ENCODE peak calls at places on chromosomes 16 and 17, in ten cellular contexts. D is lung, Y is IMR-90, F is dorsolateral prefrontal cortex, I is uterus, W is fibroblast of lung, B is colonic mucosa, X is fibroblast of mammary gland, E is kidney epithelial cell, J is cardiac fibroblast. S is an unnamed sample.

GRCh38 chr16:25014500-25015147 is 545 bp downstream of the ARHGAP17 start:
- DNase-seq in D (peak), Y (peak), F (peak), I (peak), W (peak), B (peak), X (peak), E (no peak), J (peak), S (peak)

GRCh38 chr16:50303605-50304466 is 37.5 kb downstream of the ADCY7 start:
- DNase-seq in D (peak), Y (peak), F (no peak), I (peak), W (peak), B (no peak), X (no peak), E (no peak), J (peak), S (peak)

GRCh38 chr17:20952183-20952582 is 90.6 kb downstream of the USP22 start:
- DNase-seq in D (no peak), Y (no peak), F (no peak), I (no peak), W (no peak), B (peak), X (no peak), E (no peak), J (no peak), S (peak)

GRCh38 chr17:38867179-38867994 is 2.5 kb upstream of the LASP1 start:
- DNase-seq in D (peak), Y (peak), F (peak), I (peak), W (peak), B (peak), X (peak), E (no peak), J (peak), S (no peak)

GRCh38 chr16:81181013-81181720 is 57.3 kb upstream of the BCO1 start:
- DNase-seq in D (peak), Y (peak), F (no peak), I (peak), W (peak), B (peak), X (peak), E (peak), J (peak), S (peak)

GRCh38 chr17:62597920-62598319 is 29.6 kb upstream of the MRC2 start:
- DNase-seq in D (peak), Y (no peak), F (no peak), I (peak), W (peak), B (no peak), X (peak), E (no peak), J (peak), S (no peak)

GRCh38 chr17:38590988-38591758 is 14.6 kb downstream of the SRCIN1 start:
- DNase-seq in D (peak), Y (no peak), F (no peak), I (no peak), W (no peak), B (no peak), X (no peak), E (peak), J (no peak), S (no peak)

GRCh38 chr16:73062640-73063283 is 14.8 kb upstream of the ZFHX3 start:
- DNase-seq in D (no peak), Y (no peak), F (no peak), I (no peak), W (peak), B (no peak), X (no peak), E (no peak), J (peak), S (no peak)

GRCh38 chr17:82666931-82667667 is 18.9 kb upstream of the WDR45B start:
- DNase-seq in D (no peak), Y (no peak), F (no peak), I (no peak), W (no peak), B (no peak), X (no peak), E (no peak), J (no peak), S (no peak)

GRCh38 chr17:76635039-76635438 is 8.5 kb downstream of the ST6GALNAC1 start:
- DNase-seq in D (no peak), Y (peak), F (no peak), I (no peak), W (no peak), B (no peak), X (no peak), E (no peak), J (peak), S (no peak)

GRCh38 chr16:87380403-87380802 is 3.2 kb downstream of the FBXO31 start:
- DNase-seq in D (no peak), Y (no peak), F (no peak), I (no peak), W (no peak), B (no peak), X (no peak), E (no peak), J (no peak), S (no peak)
- H3K4me3 ChIP-seq in D (no peak), Y (no peak), F (no peak), I (peak), W (peak), B (no peak), X (no peak), E (no peak), J (no peak), S (no peak)

GRCh38 chr16:47134550-47134949 is 9.2 kb downstream of the NETO2 start:
- DNase-seq in D (no peak), Y (no peak), F (no peak), I (no peak), W (no peak), B (no peak), X (no peak), E (no peak), J (no peak), S (peak)

GRCh38 chr16:47129755-47130435 is 13.8 kb downstream of the NETO2 start:
- DNase-seq in D (no peak), Y (no peak), F (no peak), I (no peak), W (no peak), B (no peak), X (no peak), E (no peak), J (no peak), S (no peak)

GRCh38 chr16:47136101-47136820 is 7.5 kb downstream of the NETO2 start:
- DNase-seq in D (no peak), Y (peak), F (no peak), I (no peak), W (no peak), B (no peak), X (peak), E (no peak), J (peak), S (no peak)

GRCh38 chr16:47132310-47132709 is 11.4 kb downstream of the NETO2 start:
- DNase-seq in D (no peak), Y (peak), F (no peak), I (no peak), W (peak), B (no peak), X (no peak), E (no peak), J (no peak), S (no peak)
- TF ChIP-seq CTCF in D (no peak), Y (no peak), F (no peak), I (no peak), W (no peak), B (no peak), X (no peak), E (no peak), J (no peak), S (no peak)

GRCh38 chr16:68343137-68343536 is 32.3 kb downstream of the PRMT7 start:
- DNase-seq in D (no peak), Y (no peak), F (no peak), I (no peak), W (no peak), B (no peak), X (no peak), E (no peak), J (no peak), S (no peak)
- H3K4me3 ChIP-seq in D (no peak), Y (no peak), F (no peak), I (no peak), W (no peak), B (no peak), X (no peak), E (no peak), J (no peak), S (no peak)

GRCh38 chr16:57668630-57669475 is 747 bp downstream of the ADGRG3 start:
- DNase-seq in D (no peak), Y (no peak), F (no peak), I (no peak), W (no peak), B (no peak), X (no peak), E (no peak), J (no peak), S (no peak)

GRCh38 chr16:57667069-57667525 is 1.0 kb upstream of the ADGRG3 start:
- DNase-seq in D (no peak), Y (no peak), F (no peak), I (no peak), W (no peak), B (no peak), X (no peak), E (no peak), J (no peak), S (no peak)

GRCh38 chr16:57666353-57667068 is 1.6 kb upstream of the ADGRG3 start:
- DNase-seq in D (no peak), Y (no peak), F (no peak), I (no peak), W (no peak), B (no peak), X (no peak), E (no peak), J (no peak), S (no peak)

GRCh38 chr16:57668259-57668563 is at the start of gene ADGRG3:
- DNase-seq in D (no peak), Y (no peak), F (no peak), I (no peak), W (no peak), B (no peak), X (no peak), E (no peak), J (no peak), S (no peak)

DNA sequence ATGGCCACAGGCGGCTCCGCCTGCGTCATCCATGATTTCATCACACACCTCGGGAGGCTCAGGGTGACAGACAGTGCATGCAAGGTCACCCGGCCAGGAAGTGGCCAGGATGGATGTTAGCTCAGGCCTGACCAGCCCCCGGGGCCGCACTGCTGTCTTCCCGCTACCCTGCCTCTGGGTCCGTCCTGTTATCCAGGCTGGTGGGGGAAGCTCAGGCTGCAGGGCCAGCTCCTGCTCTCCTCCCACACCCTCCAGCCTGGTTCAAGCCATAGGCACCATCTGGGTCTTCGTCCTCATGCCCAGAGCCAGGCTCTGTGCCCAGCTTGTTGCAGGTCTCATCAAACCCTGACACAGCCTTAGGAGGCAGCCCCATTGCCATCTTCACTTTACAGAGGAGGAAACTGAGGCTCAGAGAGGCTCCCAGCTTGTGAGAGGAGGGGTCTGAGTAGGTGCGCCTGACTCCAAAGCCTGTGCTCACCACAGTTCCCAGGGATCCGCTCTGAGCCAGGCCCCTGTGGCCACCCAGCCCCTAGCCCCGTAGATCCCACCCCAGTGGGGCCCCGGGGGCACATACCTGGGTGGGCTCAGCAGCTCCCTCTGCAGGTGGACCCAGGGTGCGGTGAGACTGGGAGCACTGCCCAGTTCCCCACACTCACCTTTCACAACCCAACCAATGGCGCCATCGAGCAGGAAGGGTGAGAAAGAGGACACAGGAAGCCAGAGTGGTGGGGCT is 414 bp upstream of the ADGRG3 start:
- DNase-seq in D (peak), Y (peak), F (no peak), I (no peak), W (peak), B (no peak), X (peak), E (no peak), J (peak), S (no peak)
- TF ChIP-seq CTCF in D (no peak), Y (no peak), F (no peak), I (no peak), W (no peak), B (no peak), X (no peak), E (peak), J (peak), S (no peak)

DNA sequence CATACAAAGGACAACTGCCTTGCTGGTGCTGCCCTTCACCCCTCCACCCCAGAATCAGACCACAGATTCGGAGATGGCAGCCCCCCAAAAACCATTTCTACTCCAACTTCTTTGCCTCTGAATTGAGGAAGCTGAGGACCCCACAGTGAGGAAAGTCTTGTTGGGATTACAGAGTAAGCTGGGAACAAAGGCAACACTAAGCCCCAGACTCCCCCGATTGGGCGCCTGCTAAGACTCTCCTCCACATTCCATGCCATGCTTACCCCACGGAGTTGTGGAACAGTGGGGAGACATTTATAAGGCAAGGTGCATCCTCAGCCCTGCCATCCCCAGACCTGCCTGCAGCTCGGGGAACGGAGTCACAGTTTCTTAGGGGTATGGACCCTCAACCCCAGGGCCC is 1.9 kb downstream of the GIT1 start:
- DNase-seq in D (no peak), Y (no peak), F (no peak), I (no peak), W (no peak), B (no peak), X (no peak), E (no peak), J (no peak), S (no peak)
- H3K4me3 ChIP-seq in D (no peak), Y (no peak), F (peak), I (no peak), W (peak), B (no peak), X (peak), E (peak), J (peak), S (no peak)

DNA sequence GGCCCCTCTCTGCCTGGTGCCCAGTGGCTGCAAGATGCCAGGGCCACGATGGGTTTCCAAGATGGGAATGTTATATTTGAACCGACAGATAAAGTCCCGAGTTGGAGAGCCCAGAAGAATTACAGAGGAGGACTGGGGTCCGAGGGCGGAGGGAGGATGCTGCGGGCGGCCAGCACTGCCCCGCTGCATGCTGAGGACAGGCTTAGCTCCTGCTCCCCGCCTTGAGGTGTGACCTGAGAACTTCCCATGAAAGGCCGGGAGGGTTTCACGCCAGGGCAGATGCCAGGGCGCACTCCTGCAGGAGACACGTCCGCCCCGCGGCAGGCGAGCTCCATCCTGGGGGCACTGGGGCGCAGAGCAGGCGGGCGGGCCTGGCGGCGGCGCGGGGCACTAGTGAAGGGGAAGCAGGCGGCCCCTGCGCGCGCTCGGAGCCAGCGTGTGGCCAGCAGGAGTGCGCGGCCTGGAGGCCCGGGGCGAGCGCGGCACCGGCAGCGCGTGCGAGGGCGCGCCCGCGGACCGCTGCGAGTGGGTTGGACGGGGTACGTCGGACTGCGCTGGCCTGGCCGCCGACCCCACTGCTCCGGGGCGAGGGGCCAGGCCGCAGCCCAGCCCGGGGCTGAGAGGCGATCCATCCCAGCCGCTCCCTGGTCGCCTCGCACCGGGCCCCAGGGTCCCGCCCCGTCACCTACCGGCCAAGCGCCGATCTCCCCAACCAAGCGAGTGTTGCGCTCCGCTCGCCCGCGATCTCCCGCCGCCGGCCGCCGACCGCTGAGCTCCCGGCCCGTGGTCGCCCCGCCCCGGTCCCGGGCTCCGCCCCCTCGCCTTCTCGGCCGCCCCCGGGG is at the start of gene MAP3K14:
- DNase-seq in D (peak), Y (peak), F (no peak), I (peak), W (peak), B (peak), X (peak), E (no peak), J (peak), S (peak)
- TF ChIP-seq CTCF in D (no peak), Y (peak), F (no peak), I (peak), W (no peak), B (no peak), X (peak), E (no peak), J (peak), S (no peak)

GRCh38 chr17:7655541-7655840 is 4.8 kb downstream of the ATP1B2 start:
- DNase-seq in D (no peak), Y (no peak), F (no peak), I (no peak), W (no peak), B (no peak), X (no peak), E (no peak), J (no peak), S (no peak)
- H3K4me3 ChIP-seq in D (no peak), Y (no peak), F (no peak), I (no peak), W (no peak), B (no peak), X (no peak), E (no peak), J (no peak), S (no peak)

GRCh38 chr16:89442990-89443726 is 47.2 kb downstream of the ANKRD11 start:
- DNase-seq in D (peak), Y (peak), F (no peak), I (peak), W (peak), B (peak), X (peak), E (peak), J (peak), S (peak)
- TF ChIP-seq CTCF in D (no peak), Y (peak), F (no peak), I (no peak), W (no peak), B (no peak), X (no peak), E (no peak), J (no peak), S (no peak)

GRCh38 chr16:9801651-9802050 is 380.6 kb downstream of the GRIN2A start:
- DNase-seq in D (no peak), Y (no peak), F (no peak), I (no peak), W (no peak), B (no peak), X (no peak), E (no peak), J (no peak), S (no peak)

GRCh38 chr16:9802160-9802559 is 380.1 kb downstream of the GRIN2A start:
- DNase-seq in D (no peak), Y (no peak), F (no peak), I (no peak), W (no peak), B (no peak), X (no peak), E (no peak), J (no peak), S (no peak)

GRCh38 chr16:9798474-9798873 is 383.8 kb downstream of the GRIN2A start:
- DNase-seq in D (no peak), Y (no peak), F (no peak), I (peak), W (no peak), B (no peak), X (no peak), E (no peak), J (no peak), S (no peak)

GRCh38 chr16:9798952-9799590 is 383.2 kb downstream of the GRIN2A start:
- DNase-seq in D (no peak), Y (no peak), F (no peak), I (no peak), W (no peak), B (no peak), X (no peak), E (no peak), J (no peak), S (no peak)

DNA sequence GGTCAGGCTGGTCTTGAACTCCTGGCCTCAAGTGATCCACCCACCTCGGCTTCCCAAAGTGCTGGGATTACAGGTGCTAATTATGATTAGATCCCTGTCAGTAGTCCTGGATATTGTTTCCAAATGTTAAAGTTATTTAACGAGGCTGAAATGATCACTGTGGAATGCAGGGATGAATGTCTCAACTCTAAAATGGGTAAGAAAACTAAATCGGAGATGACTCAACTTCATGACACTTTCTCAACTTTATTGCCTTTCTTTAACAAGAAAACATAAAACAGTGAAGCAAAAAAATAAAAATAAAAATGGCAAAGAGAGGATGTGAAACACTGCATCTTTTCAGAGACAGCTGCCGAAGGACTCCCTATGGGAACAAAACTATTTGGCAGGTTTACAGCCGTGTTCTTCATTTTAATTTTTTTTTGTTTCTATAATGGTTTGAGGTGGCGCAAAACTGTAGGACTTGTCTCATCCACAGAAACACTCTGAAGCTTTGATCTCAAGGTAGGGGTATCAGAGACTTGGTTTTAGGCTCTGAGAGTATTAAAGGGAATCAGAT is 382.0 kb downstream of the GRIN2A start:
- DNase-seq in D (no peak), Y (no peak), F (no peak), I (no peak), W (no peak), B (no peak), X (peak), E (no peak), J (peak), S (no peak)
- H3K4me3 ChIP-seq in D (no peak), Y (no peak), F (no peak), I (no peak), W (no peak), B (no peak), X (no peak), E (no peak), J (no peak), S (no peak)

GRCh38 chr17:80220709-80221215 is 535 bp downstream of the SLC26A11 start:
- DNase-seq in D (no peak), Y (no peak), F (no peak), I (peak), W (no peak), B (peak), X (no peak), E (no peak), J (peak), S (no peak)

GRCh38 chr17:80221401-80221800 is 1.2 kb downstream of the SLC26A11 start:
- DNase-seq in D (no peak), Y (no peak), F (no peak), I (no peak), W (no peak), B (no peak), X (no peak), E (no peak), J (no peak), S (no peak)

GRCh38 chr17:80219013-80219776 is 938 bp downstream of the SGSH start:
- DNase-seq in D (peak), Y (peak), F (no peak), I (peak), W (peak), B (peak), X (peak), E (peak), J (peak), S (peak)

GRCh38 chr17:80218391-80218790 is 1.7 kb downstream of the SGSH start:
- DNase-seq in D (no peak), Y (no peak), F (no peak), I (no peak), W (no peak), B (no peak), X (no peak), E (no peak), J (no peak), S (no peak)

GRCh38 chr17:80219777-80220708 is at the start of the genes SGSH and SLC26A11:
- DNase-seq in D (peak), Y (peak), F (peak), I (peak), W (peak), B (peak), X (peak), E (peak), J (peak), S (peak)
- TF ChIP-seq CTCF in D (no peak), Y (no peak), F (no peak), I (no peak), W (no peak), B (no peak), X (no peak), E (no peak), J (no peak), S (no peak)

S was measured in mucosa of descending colon.